ENCODE peak calls at places on chromosomes 7 and 10, in five cellular contexts. J is cardiac muscle cell, K is fibroblast of mammary gland, X is Peyer's patch, R is choroid plexus epithelial cell. O is an unnamed sample.

GRCh38 chr10:10824611-10825148 is 193.0 kb upstream of the CELF2 start:
- DNase-seq in J (peak), K (peak), X (no peak), R (peak), O (no peak)

GRCh38 chr10:61901829-61902447 is 439 bp downstream of the ARID5B start:
- DNase-seq in J (peak), K (peak), X (peak), R (peak), O (no peak)

GRCh38 chr7:6015917-6016652 is 7.0 kb downstream of the AIMP2 start:
- DNase-seq in J (no peak), K (peak), X (no peak), R (peak), O (peak)

GRCh38 chr7:55019691-55020480 is 1.1 kb downstream of the EGFR start:
- DNase-seq in J (peak), K (no peak), X (no peak), R (no peak), O (no peak)

GRCh38 chr7:44711528-44711927 is 37.1 kb upstream of the ZMIZ2 start:
- DNase-seq in J (no peak), K (no peak), X (no peak), R (no peak), O (no peak)

GRCh38 chr10:132107211-132107946 is 41.6 kb downstream of the JAKMIP3 start:
- DNase-seq in J (no peak), K (no peak), X (no peak), R (no peak), O (no peak)

GRCh38 chr7:90994121-90994520 is 270.1 kb upstream of the FZD1 start:
- DNase-seq in J (no peak), K (no peak), X (no peak), R (no peak), O (no peak)

GRCh38 chr7:70069977-70070376 is 471.7 kb downstream of the AUTS2 start:
- DNase-seq in J (no peak), K (no peak), X (no peak), R (no peak), O (no peak)

GRCh38 chr7:156515911-156516790 is 124.4 kb upstream of the RNF32 start:
- DNase-seq in J (no peak), K (no peak), X (no peak), R (no peak), O (no peak)

GRCh38 chr10:73076361-73077183 is 20.1 kb downstream of the P4HA1 start:
- DNase-seq in J (no peak), K (peak), X (no peak), R (peak), O (peak)

GRCh38 chr10:72146559-72147323 is 58.4 kb upstream of the SPOCK2 start:
- DNase-seq in J (no peak), K (no peak), X (no peak), R (no peak), O (no peak)

GRCh38 chr7:74511360-74511759 is 57.7 kb downstream of the GTF2IRD1 start:
- DNase-seq in J (no peak), K (no peak), X (no peak), R (no peak), O (no peak)
- TF ChIP-seq CTCF in J (no peak), K (no peak), X (no peak), R (no peak), O (no peak)

DNA sequence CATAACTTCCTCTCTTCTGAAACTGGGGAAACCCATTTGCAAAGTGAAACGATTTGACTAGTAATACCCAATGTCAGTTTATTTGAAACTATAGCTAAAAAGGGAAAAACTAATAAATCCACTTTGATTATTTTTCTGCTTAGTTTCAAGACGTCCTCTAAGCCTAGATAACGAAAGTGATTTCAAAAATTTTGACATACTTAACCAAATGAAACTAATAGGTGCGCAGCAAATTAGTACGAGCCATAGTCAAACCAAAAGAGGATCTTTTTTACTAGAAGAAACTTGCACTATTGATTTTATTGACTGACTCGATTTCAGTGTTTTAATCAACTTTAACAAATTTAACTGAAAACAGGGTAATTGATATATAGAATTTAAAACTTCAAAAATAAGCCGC is 9.9 kb upstream of the SP8 start:
- DNase-seq in J (no peak), K (no peak), X (no peak), R (no peak), O (no peak)
- H3K4me3 ChIP-seq in J (no peak), K (no peak), X (no peak), R (no peak), O (no peak)

GRCh38 chr7:158411232-158411950 is 176.2 kb downstream of the PTPRN2 start:
- DNase-seq in J (no peak), K (no peak), X (no peak), R (no peak), O (no peak)

GRCh38 chr7:158415316-158415715 is 172.3 kb downstream of the PTPRN2 start:
- DNase-seq in J (no peak), K (no peak), X (no peak), R (no peak), O (no peak)

GRCh38 chr7:158416283-158416933 is 171.2 kb downstream of the PTPRN2 start:
- DNase-seq in J (no peak), K (no peak), X (no peak), R (peak), O (no peak)

GRCh38 chr7:158410720-158411119 is 176.9 kb downstream of the PTPRN2 start:
- DNase-seq in J (no peak), K (no peak), X (no peak), R (no peak), O (no peak)

DNA sequence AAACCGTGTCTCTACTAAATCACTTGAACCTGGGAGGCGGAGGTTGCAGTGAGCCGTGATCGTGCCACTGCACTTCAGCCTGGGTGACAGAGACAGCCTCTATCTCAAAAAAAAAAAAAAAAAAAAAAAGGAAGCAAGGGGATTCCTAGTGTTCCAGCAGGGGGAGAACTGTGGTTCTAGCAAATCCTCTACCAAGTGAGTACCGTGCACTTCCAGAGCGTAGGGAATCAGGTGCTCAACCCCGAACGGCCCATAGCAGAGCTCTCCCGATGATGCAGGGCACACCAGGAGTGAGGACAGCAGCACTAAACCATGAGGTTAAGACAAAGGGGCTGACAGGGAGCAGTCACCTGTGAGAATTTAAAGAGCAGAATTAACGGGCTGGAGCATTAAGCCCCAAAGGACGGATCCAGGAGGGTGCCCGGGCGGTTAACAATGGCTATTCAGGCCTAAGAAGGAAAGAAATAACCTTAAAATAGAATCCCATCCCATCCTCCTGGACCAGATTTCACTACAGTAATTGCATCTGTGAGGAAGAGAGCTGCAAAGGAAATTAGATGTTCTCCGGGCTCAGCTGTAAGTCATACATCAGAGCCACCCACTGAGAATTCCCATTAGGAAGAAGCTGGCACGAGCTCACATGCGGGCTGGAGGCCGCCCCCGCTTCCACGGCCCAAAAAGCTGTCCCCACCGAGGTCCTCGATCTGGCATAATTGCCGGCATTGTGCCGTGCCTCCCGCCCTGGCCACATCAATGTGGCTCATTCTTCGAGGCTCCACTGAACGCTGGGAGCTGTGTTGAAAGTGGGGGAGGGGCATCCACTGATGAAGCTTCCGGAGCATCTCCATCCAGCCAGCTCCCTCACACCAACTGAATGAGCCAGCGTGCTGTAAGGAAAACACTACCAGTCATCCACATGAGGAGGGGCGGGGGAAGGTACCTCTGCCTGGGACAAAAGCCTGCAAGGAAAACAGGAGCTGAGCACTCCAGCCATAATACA is 173.4 kb downstream of the PTPRN2 start:
- DNase-seq in J (no peak), K (peak), X (no peak), R (peak), O (no peak)
- TF ChIP-seq CTCF in J (no peak), K (no peak), X (no peak), R (peak), O (no peak)

GRCh38 chr7:25802473-25802872 is 349.5 kb upstream of the NFE2L3 start:
- DNase-seq in J (no peak), K (no peak), X (no peak), R (no peak), O (no peak)

GRCh38 chr7:25804154-25804553 is 347.8 kb upstream of the NFE2L3 start:
- DNase-seq in J (no peak), K (no peak), X (no peak), R (no peak), O (no peak)

GRCh38 chr7:25803117-25803887 is 348.7 kb upstream of the NFE2L3 start:
- DNase-seq in J (peak), K (no peak), X (no peak), R (no peak), O (no peak)

GRCh38 chr7:25802057-25802456 is 349.9 kb upstream of the NFE2L3 start:
- DNase-seq in J (no peak), K (no peak), X (no peak), R (no peak), O (no peak)

GRCh38 chr7:25801214-25801613 is 350.8 kb upstream of the NFE2L3 start:
- DNase-seq in J (no peak), K (no peak), X (no peak), R (no peak), O (no peak)
- H3K4me3 ChIP-seq in J (no peak), K (no peak), X (no peak), R (no peak), O (no peak)

GRCh38 chr10:102101152-102101551 is 19.0 kb downstream of the LDB1 start:
- DNase-seq in J (no peak), K (no peak), X (no peak), R (peak), O (no peak)
- TF ChIP-seq CTCF in J (no peak), K (no peak), X (no peak), R (peak), O (peak)

GRCh38 chr10:44960482-44961230 is 1.1 kb downstream of the RASSF4 start:
- DNase-seq in J (no peak), K (no peak), X (peak), R (no peak), O (no peak)

GRCh38 chr10:44963772-44964633 is 4.4 kb downstream of the RASSF4 start:
- DNase-seq in J (peak), K (no peak), X (peak), R (no peak), O (no peak)

GRCh38 chr10:44962870-44963738 is 3.5 kb downstream of the RASSF4 start:
- DNase-seq in J (peak), K (no peak), X (peak), R (no peak), O (no peak)

GRCh38 chr10:44961231-44961571 is 1.6 kb downstream of the RASSF4 start:
- DNase-seq in J (no peak), K (no peak), X (peak), R (no peak), O (no peak)

GRCh38 chr10:44961931-44962750 is 2.5 kb downstream of the RASSF4 start:
- DNase-seq in J (no peak), K (no peak), X (no peak), R (no peak), O (no peak)
- H3K4me3 ChIP-seq in J (no peak), K (no peak), X (no peak), R (no peak), O (no peak)

GRCh38 chr7:135111379-135111778 is 36.5 kb upstream of the TMEM140 start:
- DNase-seq in J (no peak), K (peak), X (no peak), R (peak), O (no peak)

GRCh38 chr7:135114622-135115021 is 33.2 kb upstream of the TMEM140 start:
- DNase-seq in J (no peak), K (no peak), X (no peak), R (no peak), O (no peak)

DNA sequence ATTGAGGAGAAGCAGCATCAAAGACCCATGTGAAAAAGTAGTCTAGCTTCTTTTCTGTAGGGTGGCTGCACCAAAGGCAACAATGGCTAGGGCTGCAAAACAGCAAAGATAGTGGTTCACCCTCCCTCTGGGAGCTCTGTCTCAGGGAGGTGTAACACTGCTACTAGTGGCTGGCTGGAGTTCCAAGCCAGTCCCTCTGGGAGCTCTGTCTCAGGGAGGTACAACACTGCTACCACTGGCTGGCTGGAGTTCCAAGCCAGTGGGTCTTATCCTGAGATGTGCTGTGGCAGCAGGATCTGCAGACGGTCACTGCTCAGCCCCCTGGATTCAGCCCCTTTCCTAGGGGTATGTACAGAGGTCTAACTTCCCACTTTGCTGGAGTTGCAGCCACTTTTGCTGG is 37.9 kb upstream of the TMEM140 start:
- DNase-seq in J (no peak), K (no peak), X (no peak), R (no peak), O (no peak)
- TF ChIP-seq CTCF in J (no peak), K (no peak), X (no peak), R (no peak), O (no peak)

DNA sequence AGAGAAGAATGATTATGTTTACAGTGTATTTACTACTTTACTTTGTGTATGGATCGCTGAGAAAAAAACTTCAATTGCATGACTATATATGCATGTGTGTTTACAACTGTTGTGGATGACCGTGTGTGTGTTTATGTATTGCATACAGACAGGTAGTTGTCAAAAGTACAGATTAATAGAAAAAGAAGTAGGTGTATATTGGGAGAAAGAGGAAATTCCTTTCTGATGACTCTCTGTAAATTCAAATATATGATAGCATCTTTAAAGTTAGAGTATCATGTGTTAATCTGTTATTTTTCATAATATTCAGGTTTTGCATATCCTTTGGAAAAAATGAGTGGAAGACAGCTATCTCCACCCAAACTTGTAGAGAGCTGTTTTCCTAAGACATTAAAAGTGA is 160.4 kb upstream of the AGR3 start:
- DNase-seq in J (no peak), K (no peak), X (no peak), R (no peak), O (no peak)
- H3K4me3 ChIP-seq in J (no peak), K (no peak), X (no peak), R (no peak), O (no peak)

DNA sequence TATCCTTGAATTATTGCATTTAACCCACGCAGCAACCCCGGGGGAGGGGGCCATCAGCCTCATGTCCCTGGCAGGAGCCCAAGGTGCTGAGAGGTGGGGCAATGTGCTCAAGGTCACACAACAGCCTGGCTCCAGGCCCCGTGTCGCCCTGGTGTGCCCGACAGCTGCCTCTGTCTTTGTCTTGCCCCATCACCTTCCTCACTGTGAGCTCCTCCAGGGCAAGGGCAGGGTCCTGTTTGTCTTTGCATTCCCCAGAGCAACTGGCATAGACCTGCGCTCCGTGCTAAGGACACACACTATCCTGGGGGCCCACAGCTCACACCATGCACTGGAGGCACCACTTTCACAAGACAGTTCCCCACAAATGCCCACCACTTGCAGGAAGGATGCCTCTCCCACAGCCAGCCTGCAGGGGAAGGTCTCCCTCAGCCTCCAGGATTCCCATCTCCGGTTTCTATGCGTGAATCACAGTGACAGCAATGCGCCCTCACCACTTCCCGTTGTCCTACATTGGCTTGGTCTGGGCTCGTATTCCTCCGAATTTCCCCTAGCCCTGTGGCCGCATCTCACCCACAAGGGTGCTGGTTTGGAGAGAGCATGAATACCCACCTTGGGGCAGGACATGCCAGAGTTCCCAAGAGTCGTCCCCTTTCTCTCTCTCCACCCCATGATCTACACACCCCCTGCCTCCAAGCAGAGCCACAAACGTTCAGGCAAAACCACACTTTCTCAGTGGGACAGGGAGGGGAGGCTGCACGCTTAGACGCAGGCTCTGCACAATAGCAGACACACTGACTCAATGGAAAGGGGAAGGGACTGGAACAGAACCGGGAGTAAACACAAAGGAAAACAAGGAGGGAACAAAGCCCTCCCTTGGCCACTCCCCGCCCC is 10.3 kb downstream of the ITPRIP start:
- DNase-seq in J (no peak), K (peak), X (no peak), R (peak), O (no peak)
- TF ChIP-seq CTCF in J (peak), K (peak), X (no peak), R (peak), O (no peak)

GRCh38 chr7:988963-989529 is 6.1 kb downstream of the CYP2W1 start:
- DNase-seq in J (no peak), K (no peak), X (no peak), R (no peak), O (no peak)
- H3K4me3 ChIP-seq in J (no peak), K (no peak), X (no peak), R (no peak), O (no peak)